ENCODE peak calls at places on chromosomes 7 and 10, in four cellular contexts. K is colonic mucosa, G is OCI-LY7, V is PC-9. I is an unnamed sample.
A peak's percentile ranks its signal among the peaks of the same experiment; 100 is the strongest.

GRCh38 chr10:127243490-127244272 is 47.3 kb upstream of the INSYN2A start:
- DNase-seq in K (peak; percentile 58), G (peak; percentile 3), V (peak; percentile 1), I (peak; percentile 21)

GRCh38 chr7:148935451-148935850 is 51.4 kb upstream of the EZH2 start:
- DNase-seq in K (no peak), G (no peak), V (no peak), I (no peak)

GRCh38 chr10:96667401-96667800 is 52.9 kb downstream of the PIK3AP1 start:
- DNase-seq in K (no peak), G (no peak), V (no peak), I (no peak)

GRCh38 chr10:132817701-132818211 is 31.8 kb upstream of the NKX6-2 start:
- DNase-seq in K (no peak), G (no peak), V (no peak), I (no peak)

GRCh38 chr7:79529896-79530235 is 76.4 kb upstream of the MAGI2 start:
- DNase-seq in K (no peak), G (no peak), V (no peak), I (no peak)

GRCh38 chr7:100166966-100167911 is 1.2 kb downstream of the GAL3ST4 start:
- DNase-seq in K (no peak), G (no peak), V (no peak), I (no peak)

GRCh38 chr7:151608031-151608551 is 88.4 kb upstream of the RHEB start:
- DNase-seq in K (peak; percentile 62), G (no peak), V (peak; percentile 26), I (no peak)

GRCh38 chr10:93081834-93082233 is 8.1 kb downstream of the CYP26A1 start:
- DNase-seq in K (peak; percentile 12), G (no peak), V (no peak), I (no peak)

GRCh38 chr7:108323305-108323832 is 132.9 kb downstream of the NRCAM start:
- DNase-seq in K (no peak), G (no peak), V (no peak), I (no peak)

GRCh38 chr10:132486539-132487121 is 51.0 kb upstream of the INPP5A start:
- DNase-seq in K (no peak), G (no peak), V (no peak), I (no peak)

GRCh38 chr10:23351914-23352313 is 7.3 kb upstream of the C10orf67 start:
- DNase-seq in K (no peak), G (no peak), V (peak; percentile 19), I (no peak)

GRCh38 chr10:65319493-65319892 is 1606.3 kb upstream of the LRRTM3 start:
- DNase-seq in K (no peak), G (no peak), V (no peak), I (no peak)

GRCh38 chr10:65325913-65326312 is 1599.9 kb upstream of the LRRTM3 start:
- DNase-seq in K (no peak), G (no peak), V (no peak), I (no peak)

GRCh38 chr10:65320256-65321026 is 1605.4 kb upstream of the LRRTM3 start:
- DNase-seq in K (no peak), G (no peak), V (no peak), I (no peak)

GRCh38 chr10:65328486-65328885 is 1597.3 kb upstream of the LRRTM3 start:
- DNase-seq in K (no peak), G (no peak), V (no peak), I (no peak)

DNA sequence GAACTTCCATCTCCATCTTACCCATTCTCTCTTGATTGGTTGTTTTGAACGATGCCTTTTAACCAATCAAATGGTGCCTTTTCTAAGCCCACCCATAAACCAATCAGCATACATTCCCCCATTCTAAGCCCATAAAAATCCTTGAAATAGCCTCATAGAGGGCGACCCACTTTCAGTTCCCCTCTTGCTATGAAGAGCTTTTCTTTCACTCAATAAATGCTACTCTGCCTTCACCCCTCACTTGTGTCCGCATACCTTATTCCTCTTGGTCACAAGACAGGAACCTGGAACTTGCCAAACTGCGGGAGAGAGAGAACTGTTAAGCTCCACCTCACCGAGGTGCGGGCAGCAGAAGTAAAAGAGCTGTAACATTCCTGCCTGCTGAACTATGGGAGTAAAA is 1602.0 kb upstream of the LRRTM3 start:
- DNase-seq in K (no peak), G (no peak), V (no peak), I (no peak)
- H3K4me3 ChIP-seq in K (no peak overlapping the region), G (no peak overlapping the region), V (no peak overlapping the region), I (no peak overlapping the region)

GRCh38 chr10:34981834-34982233 is 108.3 kb downstream of the CUL2 start:
- DNase-seq in K (no peak), G (no peak), V (no peak), I (no peak)

GRCh38 chr10:34979938-34980337 is 110.2 kb downstream of the CUL2 start:
- DNase-seq in K (no peak), G (no peak), V (no peak), I (no peak)

GRCh38 chr10:34988397-34989067 is 101.6 kb downstream of the CUL2 start:
- DNase-seq in K (no peak), G (no peak), V (no peak), I (no peak)

GRCh38 chr10:34985146-34985545 is 105.0 kb downstream of the CUL2 start:
- DNase-seq in K (no peak), G (no peak), V (no peak), I (no peak)

DNA sequence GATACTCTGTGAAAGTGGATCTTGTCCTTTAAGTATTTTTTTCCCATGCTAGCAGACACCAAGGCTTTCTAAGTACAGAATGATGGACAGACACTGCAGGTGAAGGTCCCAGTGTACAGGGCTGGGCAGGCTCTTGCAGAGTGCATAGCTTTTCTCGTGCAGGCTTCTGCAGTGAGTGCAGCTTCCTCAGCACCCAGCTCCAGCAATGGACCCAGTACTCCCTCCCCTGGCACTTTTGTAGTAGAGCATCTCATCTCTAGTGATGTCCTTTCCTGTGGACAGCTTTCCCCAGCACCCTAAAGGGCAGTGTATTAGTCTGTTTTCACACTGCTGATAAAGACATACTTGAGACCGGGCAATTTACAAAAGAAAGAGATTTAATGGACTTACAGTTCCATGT is 104.3 kb downstream of the CUL2 start:
- DNase-seq in K (no peak), G (no peak), V (no peak), I (peak; percentile 9)
- TF ChIP-seq CTCF in K (no peak), G (no peak), V (peak; percentile 42), I (no peak)

GRCh38 chr10:86682675-86683074 is 14.4 kb downstream of the LDB3 start:
- DNase-seq in K (no peak), G (no peak), V (no peak), I (no peak)
- H3K4me1 ChIP-seq in K (no peaks in the 10 kb centered on the region), G (no peaks in the 10 kb centered on the region), V (no peaks in the 10 kb centered on the region), I (peaks cover 9% of the 10 kb centered on the region)

DNA sequence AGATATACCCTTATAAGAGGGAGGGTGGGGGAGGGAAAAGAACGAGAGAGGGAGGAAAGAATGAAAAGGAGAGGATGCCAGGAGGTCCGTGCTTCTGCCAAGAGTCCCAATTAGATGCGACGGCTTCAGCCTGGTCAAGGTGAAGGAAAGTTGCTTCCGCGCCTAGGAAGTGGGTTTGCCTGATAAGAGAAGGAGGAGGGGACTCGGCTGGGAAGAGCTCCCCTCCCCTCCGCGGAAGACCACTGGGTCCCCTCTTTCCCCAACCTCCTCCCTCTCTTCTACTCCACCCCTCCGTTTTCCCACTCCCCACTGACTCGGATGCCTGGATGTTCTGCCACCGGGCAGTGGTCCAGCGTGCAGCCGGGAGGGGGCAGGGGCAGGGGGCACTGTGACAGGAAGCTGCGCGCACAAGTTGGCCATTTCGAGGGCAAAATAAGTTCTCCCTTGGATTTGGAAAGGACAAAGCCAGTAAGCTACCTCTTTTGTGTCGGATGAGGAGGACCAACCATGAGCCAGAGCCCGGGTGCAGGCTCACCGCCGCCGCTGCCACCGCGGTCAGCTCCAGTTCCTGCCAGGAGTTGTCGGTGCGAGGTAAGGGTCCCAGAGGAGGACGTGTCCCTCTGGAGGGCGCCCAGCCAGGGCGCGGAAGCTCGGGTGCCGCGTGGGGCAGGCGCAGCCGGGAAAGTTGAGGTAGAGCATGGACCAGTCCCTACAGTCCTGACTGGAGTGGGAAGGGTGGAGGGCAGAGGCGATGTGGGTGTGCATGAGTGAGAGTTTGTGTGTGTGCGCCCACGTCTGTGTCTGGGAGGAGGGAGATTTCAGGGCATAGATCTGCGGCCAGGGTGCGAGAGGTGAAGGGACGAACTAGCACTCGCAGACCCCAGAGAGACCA is 819 bp downstream of the GRM3 start:
- DNase-seq in K (no peak), G (no peak), V (no peak), I (no peak)
- H3K4me3 ChIP-seq in K (no peak overlapping the region), G (no peak overlapping the region), V (no peak overlapping the region), I (peak overlapping the region; percentile 6)

GRCh38 chr7:39607865-39608264 is 15.5 kb upstream of the RALA start:
- DNase-seq in K (no peak), G (no peak), V (no peak), I (no peak)

GRCh38 chr7:39609084-39609461 is 14.3 kb upstream of the RALA start:
- DNase-seq in K (no peak), G (no peak), V (no peak), I (no peak)

GRCh38 chr7:39606941-39607340 is 16.4 kb upstream of the RALA start:
- DNase-seq in K (no peak), G (no peak), V (no peak), I (no peak)

GRCh38 chr7:39608278-39608677 is 15.1 kb upstream of the RALA start:
- DNase-seq in K (no peak), G (no peak), V (no peak), I (no peak)

DNA sequence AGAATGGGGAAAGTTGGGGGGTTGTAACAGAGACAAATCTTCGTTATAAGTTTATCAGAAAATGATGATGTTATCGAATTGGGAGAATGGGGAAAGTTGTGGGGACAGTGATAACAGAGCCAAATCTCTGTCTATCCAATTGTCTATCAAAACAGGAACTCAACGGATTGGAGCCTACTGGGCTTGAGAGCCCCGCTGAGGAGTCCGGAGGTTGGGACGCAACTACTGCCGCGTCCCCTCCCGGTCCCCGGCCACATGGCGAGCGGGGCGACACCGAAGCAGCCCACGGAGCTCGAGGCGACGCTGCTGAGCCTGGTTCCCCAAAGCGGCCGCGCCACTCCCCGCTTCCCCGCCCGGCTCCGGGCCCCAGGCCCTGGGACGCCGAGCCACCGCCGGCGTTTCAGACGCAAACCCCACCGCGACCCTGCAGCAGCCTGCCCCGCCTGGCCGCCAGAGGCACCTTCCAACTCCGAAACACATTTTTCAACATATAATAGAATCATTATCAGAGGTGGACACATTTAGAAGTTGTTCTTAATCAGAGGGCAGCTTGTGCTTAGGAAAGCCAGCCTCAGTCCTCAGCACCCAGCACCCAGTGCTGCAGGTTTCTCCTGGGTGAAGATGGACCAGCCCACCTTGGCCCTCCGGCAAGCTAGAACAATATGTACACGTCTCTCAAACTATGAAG is 13.8 kb upstream of the RALA start:
- DNase-seq in K (no peak), G (no peak), V (no peak), I (no peak)
- TF ChIP-seq CTCF in K (no peak), G (no peak), V (no peak), I (no peak)